ENCODE peak calls at places on chromosomes 3 and 15, in seven cellular contexts. One of them, this sample, is unnamed.

GRCh38 chr3:140655678-140656077 is 22.2 kb upstream of the TRIM42 start:
- DNase-seq in IMR-90: no peak
- DNase-seq in brain microvascular endothelial cell: no peak
- DNase-seq in psoas muscle: no peak
- DNase-seq in PC-3: no peak
- DNase-seq in AG04450: no peak
- DNase-seq in A549: no peak
- DNase-seq in this sample: no peak

GRCh38 chr3:97658670-97659285 is 105.8 kb upstream of the ARL6 start:
- DNase-seq in IMR-90: peak
- DNase-seq in brain microvascular endothelial cell: no peak
- DNase-seq in psoas muscle: no peak
- DNase-seq in PC-3: peak
- DNase-seq in AG04450: no peak
- DNase-seq in A549: peak
- DNase-seq in this sample: no peak

GRCh38 chr15:27897481-27897880 is 201.6 kb downstream of the OCA2 start:
- DNase-seq in IMR-90: no peak
- DNase-seq in brain microvascular endothelial cell: no peak
- DNase-seq in psoas muscle: no peak
- DNase-seq in PC-3: no peak
- DNase-seq in AG04450: no peak
- DNase-seq in A549: no peak
- DNase-seq in this sample: no peak

GRCh38 chr3:84136425-84136824 is 822.4 kb upstream of the CADM2 start:
- DNase-seq in IMR-90: no peak
- DNase-seq in brain microvascular endothelial cell: no peak
- DNase-seq in psoas muscle: no peak
- DNase-seq in PC-3: peak
- DNase-seq in AG04450: no peak
- DNase-seq in A549: no peak
- DNase-seq in this sample: no peak

GRCh38 chr15:39736646-39737550 is 45.7 kb downstream of the FSIP1 start:
- DNase-seq in IMR-90: no peak
- DNase-seq in brain microvascular endothelial cell: no peak
- DNase-seq in psoas muscle: peak
- DNase-seq in PC-3: no peak
- DNase-seq in AG04450: no peak
- DNase-seq in A549: no peak
- DNase-seq in this sample: peak

GRCh38 chr3:151146731-151147091 is 56.3 kb downstream of the GPR171 start:
- DNase-seq in IMR-90: no peak
- DNase-seq in brain microvascular endothelial cell: no peak
- DNase-seq in psoas muscle: no peak
- DNase-seq in PC-3: no peak
- DNase-seq in AG04450: no peak
- DNase-seq in A549: no peak
- DNase-seq in this sample: no peak

GRCh38 chr3:191774485-191774884 is 313.5 kb downstream of the PYDC2 start:
- DNase-seq in IMR-90: no peak
- DNase-seq in brain microvascular endothelial cell: no peak
- DNase-seq in psoas muscle: no peak
- DNase-seq in PC-3: peak
- DNase-seq in AG04450: no peak
- DNase-seq in A549: peak
- DNase-seq in this sample: no peak

GRCh38 chr3:128572644-128573105 is 77.9 kb downstream of the RPN1 start:
- DNase-seq in IMR-90: no peak
- DNase-seq in brain microvascular endothelial cell: no peak
- DNase-seq in psoas muscle: no peak
- DNase-seq in PC-3: peak
- DNase-seq in AG04450: no peak
- DNase-seq in A549: peak
- DNase-seq in this sample: no peak

DNA sequence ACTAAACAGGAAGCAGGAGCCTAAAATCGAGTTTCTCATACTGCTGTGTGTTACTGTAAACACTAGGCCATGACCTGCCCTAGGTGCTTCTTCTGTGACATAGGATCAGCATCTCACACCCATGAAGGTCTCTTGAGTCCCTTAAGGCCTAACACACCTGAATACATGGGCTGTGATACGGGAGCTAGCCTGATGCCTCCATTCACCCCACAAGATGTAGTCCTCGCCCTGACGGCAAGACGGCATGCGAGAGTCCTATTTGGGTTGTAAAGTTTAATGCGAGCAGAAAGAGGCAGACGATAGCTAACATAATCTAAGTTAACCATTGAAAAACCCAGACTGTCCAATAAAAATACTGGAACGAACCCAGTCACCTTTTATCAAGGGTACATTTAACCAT is 241.1 kb upstream of the ICE2 start:
- DNase-seq in IMR-90: no peak
- DNase-seq in brain microvascular endothelial cell: no peak
- DNase-seq in psoas muscle: no peak
- DNase-seq in PC-3: no peak
- DNase-seq in AG04450: no peak
- DNase-seq in A549: no peak
- DNase-seq in this sample: no peak
- H3K27ac ChIP-seq in IMR-90: no peak
- H3K27ac ChIP-seq in brain microvascular endothelial cell: no peak
- H3K27ac ChIP-seq in psoas muscle: no peak
- H3K27ac ChIP-seq in PC-3: no peak
- H3K27ac ChIP-seq in AG04450: no peak
- H3K27ac ChIP-seq in A549: no peak
- H3K27ac ChIP-seq in this sample: no peak

DNA sequence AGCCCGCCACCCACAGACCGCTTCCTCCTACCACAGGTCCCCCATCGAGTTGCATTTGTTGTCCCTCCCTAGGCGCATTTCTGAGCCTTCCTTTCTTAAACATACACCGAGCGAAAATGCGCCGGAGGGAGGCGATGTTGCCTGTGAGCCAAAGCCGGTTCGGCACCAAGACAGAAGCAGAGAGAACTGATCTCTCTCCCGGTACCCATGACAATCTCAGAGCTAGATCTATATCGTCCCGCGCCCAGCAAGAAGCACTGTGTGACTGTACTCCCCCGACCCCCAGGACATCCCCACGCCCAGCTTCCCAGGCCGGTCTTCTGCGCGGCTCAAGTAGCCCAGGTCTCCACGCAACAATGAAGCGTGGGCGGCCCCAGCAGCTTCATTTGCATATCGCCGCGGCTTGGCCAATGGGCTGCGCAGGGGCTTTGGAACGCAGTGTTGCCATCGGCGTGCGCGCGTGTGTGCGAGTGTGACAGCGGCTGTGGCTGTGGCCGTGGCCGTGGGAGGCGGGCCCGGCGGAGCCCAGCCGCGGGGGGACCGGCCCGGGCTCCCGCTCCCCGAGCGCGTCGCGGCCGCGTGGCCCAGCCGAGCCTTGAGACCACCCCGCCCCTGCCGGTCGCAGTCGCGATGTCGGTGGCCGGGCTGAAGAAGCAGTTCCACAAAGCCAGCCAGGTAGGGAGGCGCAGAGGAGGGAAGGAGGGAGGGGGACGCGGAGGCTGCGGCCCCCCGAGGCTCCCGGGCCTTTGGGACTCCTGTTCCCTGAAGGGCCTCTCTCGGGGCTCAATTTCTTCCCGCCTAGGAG is at the start of gene SH3GL3:
- DNase-seq in IMR-90: peak
- DNase-seq in brain microvascular endothelial cell: peak
- DNase-seq in psoas muscle: peak
- DNase-seq in PC-3: peak
- DNase-seq in AG04450: no peak
- DNase-seq in A549: peak
- DNase-seq in this sample: peak
- TF ChIP-seq CTCF in IMR-90: peak
- TF ChIP-seq CTCF in brain microvascular endothelial cell: peak
- TF ChIP-seq CTCF in psoas muscle: no peak
- TF ChIP-seq CTCF in PC-3: peak
- TF ChIP-seq CTCF in AG04450: peak
- TF ChIP-seq CTCF in A549: peak
- TF ChIP-seq CTCF in this sample: peak

GRCh38 chr15:59398220-59398619 is 25.5 kb upstream of the MYO1E start:
- DNase-seq in IMR-90: no peak
- DNase-seq in brain microvascular endothelial cell: no peak
- DNase-seq in psoas muscle: no peak
- DNase-seq in PC-3: no peak
- DNase-seq in AG04450: no peak
- DNase-seq in A549: no peak
- DNase-seq in this sample: no peak
- H3K4me3 ChIP-seq in IMR-90: no peak
- H3K4me3 ChIP-seq in brain microvascular endothelial cell: no peak
- H3K4me3 ChIP-seq in psoas muscle: no peak
- H3K4me3 ChIP-seq in PC-3: no peak
- H3K4me3 ChIP-seq in AG04450: no peak
- H3K4me3 ChIP-seq in A549: no peak
- H3K4me3 ChIP-seq in this sample: no peak

GRCh38 chr3:3189102-3189727 is 9.7 kb upstream of the CRBN start:
- DNase-seq in IMR-90: peak
- DNase-seq in brain microvascular endothelial cell: peak
- DNase-seq in psoas muscle: no peak
- DNase-seq in PC-3: no peak
- DNase-seq in AG04450: no peak
- DNase-seq in A549: no peak
- DNase-seq in this sample: no peak
- H3K27ac ChIP-seq in IMR-90: no peak
- H3K27ac ChIP-seq in brain microvascular endothelial cell: no peak
- H3K27ac ChIP-seq in psoas muscle: no peak
- H3K27ac ChIP-seq in PC-3: no peak
- H3K27ac ChIP-seq in AG04450: no peak
- H3K27ac ChIP-seq in A549: no peak
- H3K27ac ChIP-seq in this sample: no peak

GRCh38 chr15:75928680-75929608 is 25.3 kb downstream of the FBXO22 start:
- DNase-seq in IMR-90: peak
- DNase-seq in brain microvascular endothelial cell: peak
- DNase-seq in psoas muscle: no peak
- DNase-seq in PC-3: peak
- DNase-seq in AG04450: no peak
- DNase-seq in A549: peak
- DNase-seq in this sample: no peak
- TF ChIP-seq CTCF in IMR-90: peak
- TF ChIP-seq CTCF in brain microvascular endothelial cell: peak
- TF ChIP-seq CTCF in psoas muscle: no peak
- TF ChIP-seq CTCF in PC-3: peak
- TF ChIP-seq CTCF in AG04450: peak
- TF ChIP-seq CTCF in A549: peak
- TF ChIP-seq CTCF in this sample: no peak

GRCh38 chr3:76723366-76723765 is 316.5 kb upstream of the ROBO2 start:
- DNase-seq in IMR-90: no peak
- DNase-seq in brain microvascular endothelial cell: no peak
- DNase-seq in psoas muscle: no peak
- DNase-seq in PC-3: no peak
- DNase-seq in AG04450: no peak
- DNase-seq in A549: no peak
- DNase-seq in this sample: no peak
- H3K4me3 ChIP-seq in IMR-90: no peak
- H3K4me3 ChIP-seq in brain microvascular endothelial cell: no peak
- H3K4me3 ChIP-seq in psoas muscle: no peak
- H3K4me3 ChIP-seq in PC-3: no peak
- H3K4me3 ChIP-seq in AG04450: no peak
- H3K4me3 ChIP-seq in A549: no peak
- H3K4me3 ChIP-seq in this sample: no peak

This sample was measured in left ventricle myocardium inferior.